ENCODE peak calls at places on chromosome 15, in four cellular contexts. P, L, Q and O are unnamed samples. For H3K9me3 and H3K4me1, the result is how much of the 10 kb centered on the place peaks cover.

GRCh38 chr15:77421370-77421700 is 647 bp downstream of the HMG20A start:
- DNase-seq in P (no peak), L (no peak), Q (no peak), O (peak)

GRCh38 chr15:22891426-22892210 is 53.2 kb downstream of the NIPA2 start:
- DNase-seq in P (no peak), L (no peak), Q (no peak), O (no peak)

GRCh38 chr15:92614791-92615785 is 40.5 kb downstream of the FAM174B start:
- DNase-seq in P (no peak), L (no peak), Q (no peak), O (no peak)

GRCh38 chr15:77528968-77529319 is 103.8 kb downstream of the LINGO1 start:
- DNase-seq in P (no peak), L (no peak), Q (no peak), O (no peak)

GRCh38 chr15:89370120-89371077 is 35.8 kb upstream of the POLG start:
- DNase-seq in P (no peak), L (no peak), Q (no peak), O (no peak)

GRCh38 chr15:60000824-60001641 is 3.1 kb upstream of the FOXB1 start:
- DNase-seq in P (no peak), L (no peak), Q (no peak), O (no peak)

GRCh38 chr15:54088837-54089236 is 110.6 kb downstream of the UNC13C start:
- DNase-seq in P (no peak), L (no peak), Q (no peak), O (no peak)

GRCh38 chr15:89364341-89364740 is 29.7 kb upstream of the POLG start:
- DNase-seq in P (peak), L (peak), Q (no peak), O (no peak)

GRCh38 chr15:74389115-74390048 is 21.9 kb upstream of the CYP11A1 start:
- DNase-seq in P (no peak), L (no peak), Q (no peak), O (no peak)

GRCh38 chr15:60062826-60063225 is 58.7 kb downstream of the FOXB1 start:
- DNase-seq in P (no peak), L (no peak), Q (no peak), O (no peak)

GRCh38 chr15:101810905-101811304 is 1.1 kb upstream of the OR4F15 start:
- DNase-seq in P (no peak), L (no peak), Q (no peak), O (no peak)

GRCh38 chr15:44676676-44677075 is 13.2 kb upstream of the SPG11 start:
- DNase-seq in P (no peak), L (no peak), Q (no peak), O (no peak)

GRCh38 chr15:41950505-41950904 is 21.9 kb downstream of the EHD4 start:
- DNase-seq in P (no peak), L (no peak), Q (no peak), O (no peak)

GRCh38 chr15:78880242-78880533 is 7.5 kb downstream of the MORF4L1 start:
- DNase-seq in P (no peak), L (no peak), Q (no peak), O (peak)

GRCh38 chr15:95522533-95522932 is 808.0 kb upstream of the NR2F2 start:
- DNase-seq in P (no peak), L (no peak), Q (no peak), O (no peak)

GRCh38 chr15:93019971-93020370 is 69.0 kb downstream of the RGMA start:
- DNase-seq in P (no peak), L (no peak), Q (no peak), O (no peak)

GRCh38 chr15:52527898-52528464 is 699 bp downstream of the MYO5A start:
- DNase-seq in P (no peak), L (peak), Q (peak), O (peak)

GRCh38 chr15:29969587-29970401 is 113.0 kb upstream of the GOLGA8J start:
- DNase-seq in P (no peak), L (no peak), Q (no peak), O (no peak)

GRCh38 chr15:25179673-25180511 is 225.1 kb downstream of the SNRPN start:
- DNase-seq in P (peak), L (no peak), Q (peak), O (no peak)
- H3K9me3 ChIP-seq in P (under half), L (half or more), Q (under half), O (under half)

GRCh38 chr15:98883504-98883903 is 124.1 kb downstream of the PGPEP1L start:
- DNase-seq in P (no peak), L (no peak), Q (no peak), O (no peak)
- H3K4me1 ChIP-seq in P (under half), L (under half), Q (under half), O (under half)

DNA sequence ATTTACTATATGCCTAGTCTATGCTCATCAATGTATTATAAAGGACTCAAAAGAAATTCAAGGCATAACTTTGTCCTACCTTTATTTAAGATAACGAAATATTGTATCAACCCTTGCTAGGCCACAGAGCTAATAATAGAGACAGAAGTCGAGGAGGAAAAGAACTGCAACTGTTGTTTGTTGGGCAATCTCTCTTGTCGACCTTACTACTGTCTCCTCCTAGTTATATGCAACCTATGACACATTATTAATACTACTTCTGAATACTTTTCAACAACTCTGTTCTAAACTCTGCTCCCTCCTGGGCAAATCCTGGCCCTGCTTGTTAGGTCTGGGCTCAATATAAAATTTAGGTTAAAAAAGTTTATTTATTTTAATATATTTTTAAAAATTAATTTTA is 24.6 kb downstream of the SPPL2A start:
- DNase-seq in P (no peak), L (no peak), Q (no peak), O (no peak)
- H3K9me3 ChIP-seq in P (under half), L (under half), Q (under half), O (under half)

GRCh38 chr15:90872481-90873184 is 4.2 kb downstream of the FURIN start:
- DNase-seq in P (peak), L (no peak), Q (peak), O (peak)

GRCh38 chr15:90870354-90871096 is 2.1 kb downstream of the FURIN start:
- DNase-seq in P (no peak), L (no peak), Q (no peak), O (peak)

GRCh38 chr15:90871097-90871715 is 2.8 kb downstream of the FURIN start:
- DNase-seq in P (no peak), L (peak), Q (peak), O (peak)

GRCh38 chr15:90873488-90873997 is 5.2 kb downstream of the FURIN start:
- DNase-seq in P (no peak), L (no peak), Q (no peak), O (peak)

DNA sequence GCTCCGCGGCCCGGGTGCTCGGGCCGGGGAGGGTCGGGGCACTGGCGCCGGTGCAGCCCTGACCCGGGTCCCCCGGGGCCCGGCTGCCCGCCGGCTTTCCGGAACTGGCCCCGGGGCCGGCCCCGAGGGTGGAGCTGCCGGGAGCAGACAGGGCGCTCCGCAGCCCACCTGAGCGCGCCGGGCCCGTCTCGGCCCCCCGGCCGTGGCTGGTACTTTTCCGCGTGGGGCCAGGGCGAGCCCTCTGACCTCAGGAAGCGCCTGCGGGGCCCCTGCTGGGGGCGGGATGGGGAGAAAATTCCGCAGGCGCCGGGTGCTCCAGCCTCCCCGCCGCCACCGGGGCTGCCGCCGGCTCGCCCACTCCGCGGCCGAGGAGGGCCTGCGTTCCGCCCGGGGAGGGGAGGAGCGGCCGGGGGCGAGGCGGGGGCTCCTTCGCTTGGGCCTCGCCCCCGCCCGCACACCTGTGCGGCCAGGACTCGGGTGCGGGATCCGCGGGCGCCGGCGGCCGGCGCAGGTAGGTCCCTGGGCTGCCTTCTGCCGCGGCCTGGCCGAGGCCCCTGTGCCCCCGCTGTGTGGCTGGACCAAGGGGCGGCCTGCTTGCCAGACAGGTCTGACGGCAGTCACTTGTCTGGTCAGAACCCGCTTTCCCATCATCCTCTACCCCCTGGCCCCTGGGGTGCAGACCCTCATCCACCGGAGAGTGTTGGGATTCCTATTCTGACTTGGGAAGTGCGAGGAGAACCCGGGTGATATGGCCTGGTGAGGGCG is 3.5 kb downstream of the FURIN start:
- DNase-seq in P (no peak), L (peak), Q (peak), O (peak)
- H3K4me1 ChIP-seq in P (half or more), L (under half), Q (under half), O (under half)

GRCh38 chr15:56124391-56124790 is 119.3 kb downstream of the RFX7 start:
- DNase-seq in P (no peak), L (no peak), Q (no peak), O (no peak)
- H3K9me3 ChIP-seq in P (under half), L (under half), Q (under half), O (under half)

DNA sequence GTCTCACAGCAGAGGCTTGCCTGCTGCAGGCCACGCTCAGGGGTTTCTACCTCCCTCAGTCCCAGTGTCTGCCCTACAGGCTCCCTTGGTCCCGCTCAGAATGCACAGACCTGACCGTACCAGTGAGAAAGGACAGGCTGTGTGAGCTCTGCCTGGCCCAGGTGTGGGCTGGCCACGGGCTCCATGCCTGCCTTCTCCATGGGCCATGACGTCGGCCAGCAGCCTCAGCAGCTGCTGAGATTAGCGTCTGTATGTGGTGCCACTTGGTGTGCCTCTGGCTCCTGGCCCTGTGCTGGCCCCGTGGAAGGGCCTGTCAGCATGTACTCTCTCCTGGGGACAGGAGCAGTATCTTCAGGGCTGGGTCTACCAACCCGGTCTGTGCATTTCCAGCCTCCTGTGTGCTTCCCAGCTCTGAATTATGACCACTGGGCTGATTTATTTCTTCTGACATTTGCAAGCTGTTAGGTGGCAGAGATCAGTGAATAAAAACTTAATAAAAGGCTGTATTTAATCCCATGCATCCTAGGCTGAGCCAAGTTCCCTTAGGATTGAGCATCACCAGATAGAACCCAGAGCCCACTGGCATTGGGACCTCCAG is 25.7 kb downstream of the KLF13 start:
- DNase-seq in P (no peak), L (no peak), Q (no peak), O (peak)
- H3K4me1 ChIP-seq in P (half or more), L (half or more), Q (under half), O (under half)

DNA sequence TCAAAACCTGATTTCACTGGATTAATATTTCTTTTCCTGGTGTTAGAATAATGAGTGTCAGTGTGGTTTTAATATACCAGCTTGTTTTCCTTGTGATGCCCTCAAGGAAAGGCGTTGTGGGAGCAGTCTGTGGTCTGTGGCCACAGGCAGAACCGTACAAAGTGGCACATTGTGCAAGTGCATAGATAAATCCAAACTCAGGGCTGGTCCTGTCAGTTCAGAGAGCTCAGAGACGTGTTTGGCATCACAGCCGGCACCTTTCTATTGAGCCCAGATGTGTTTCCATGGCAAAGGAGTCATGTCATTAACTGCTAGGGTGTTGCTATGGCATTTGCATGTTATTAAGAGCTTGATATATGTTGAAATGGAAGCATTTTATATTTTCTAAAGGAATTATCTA is 289.9 kb upstream of the RASGRP1 start:
- DNase-seq in P (no peak), L (no peak), Q (no peak), O (no peak)
- H3K9me3 ChIP-seq in P (under half), L (under half), Q (under half), O (under half)

DNA sequence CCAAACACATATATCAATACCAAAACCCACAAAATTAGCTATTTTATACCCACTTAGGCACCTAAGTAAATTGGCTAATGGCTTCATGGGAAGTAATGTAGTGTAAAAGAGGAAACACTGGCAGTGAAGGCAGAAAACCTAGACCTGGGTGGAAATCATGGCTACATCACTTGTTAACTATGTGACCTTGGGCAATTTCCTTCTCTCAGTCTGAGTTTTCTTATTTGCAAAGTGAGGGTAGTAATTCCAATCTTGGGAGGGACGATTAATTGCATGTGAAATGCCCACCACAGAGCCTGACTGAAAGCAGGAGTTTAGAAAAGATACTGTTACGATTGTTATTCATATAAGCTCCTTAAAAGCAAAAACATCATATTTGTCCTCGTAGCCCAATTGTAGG is 6.1 kb downstream of the PTPN9 start:
- DNase-seq in P (no peak), L (no peak), Q (no peak), O (no peak)
- H3K4me1 ChIP-seq in P (under half), L (under half), Q (under half), O (under half)

DNA sequence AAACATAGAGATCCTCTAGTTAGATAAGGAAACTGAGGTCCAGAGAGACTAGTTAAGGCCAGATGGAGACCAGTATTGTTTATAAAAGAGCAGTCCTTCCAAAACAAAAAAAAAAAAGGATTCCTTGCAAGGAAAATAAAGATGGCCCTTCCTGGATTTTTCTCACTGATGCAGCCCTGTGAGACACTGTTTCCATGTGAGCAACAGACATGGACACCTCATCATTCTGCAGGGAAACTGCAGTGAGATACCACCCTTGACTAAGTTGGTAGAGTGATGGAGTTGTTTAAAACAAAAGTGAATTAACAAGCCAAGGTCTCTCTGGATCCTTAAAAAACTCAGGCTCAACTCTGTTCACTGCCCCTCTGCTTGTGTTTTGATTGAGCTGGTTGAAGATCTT is 65.6 kb upstream of the MYZAP start:
- DNase-seq in P (no peak), L (no peak), Q (no peak), O (no peak)
- H3K9me3 ChIP-seq in P (under half), L (under half), Q (under half), O (under half)

DNA sequence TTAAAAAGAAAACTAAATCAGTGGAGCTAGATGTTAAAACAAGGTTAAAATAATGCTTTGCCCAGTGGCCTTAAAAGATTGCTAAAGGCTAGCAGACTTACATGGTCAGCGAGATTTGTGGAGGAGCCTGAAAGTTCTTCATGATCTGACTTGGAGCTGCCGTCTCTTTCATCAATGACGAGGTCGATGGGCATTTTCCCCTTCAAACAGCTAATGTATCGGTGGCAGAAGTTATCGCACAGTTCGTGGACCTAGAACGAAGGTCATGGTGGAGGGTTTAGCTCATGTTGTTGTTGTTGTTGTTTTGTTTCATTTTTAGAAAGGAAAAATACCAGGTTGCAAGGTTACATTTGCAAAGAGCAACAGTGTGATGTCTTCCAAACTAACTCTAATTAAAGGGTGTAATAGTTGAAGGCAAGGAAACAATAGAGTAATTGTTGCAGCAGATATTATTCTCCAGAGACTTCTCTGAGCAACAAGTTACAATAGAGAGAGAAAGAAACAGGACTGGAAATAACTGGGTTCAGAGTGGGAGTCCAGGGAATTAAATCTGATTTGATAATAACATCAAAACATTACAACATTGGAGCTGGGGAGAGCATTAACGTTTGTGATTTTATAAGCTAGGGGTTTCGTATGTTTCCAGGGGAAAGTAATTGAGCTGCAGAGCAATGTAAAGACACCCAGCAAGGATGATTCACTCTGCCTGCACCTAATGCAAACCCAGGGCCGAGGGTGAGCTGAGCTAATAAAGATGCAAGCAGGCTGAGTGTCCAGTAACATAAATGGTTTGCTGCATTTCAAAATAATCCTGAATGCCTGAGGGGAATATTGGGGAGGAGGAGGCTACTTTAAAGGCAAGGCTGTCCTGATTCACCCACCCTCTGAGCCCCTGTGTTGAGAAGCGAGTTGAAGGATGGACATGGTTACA is 6.6 kb downstream of the MEIS2 start:
- DNase-seq in P (no peak), L (no peak), Q (peak), O (no peak)
- H3K4me1 ChIP-seq in P (under half), L (under half), Q (under half), O (under half)